ENCODE peak calls at places on chromosomes 4 and X, in five cellular contexts. V is effector memory CD4-positive, alpha-beta T cell; K is MG63; A is psoas muscle; B is tibial artery. E is an unnamed sample.

GRCh38 chrX:36434521-36434920 is 515.0 kb downstream of the CFAP47 start:
- DNase-seq in K (no peak), A (no peak), V (no peak), B (no peak), E (no peak)

GRCh38 chr4:76947369-76947768 is 2.2 kb upstream of the SEPTIN11 start:
- DNase-seq in A (no peak), V (no peak), B (no peak), K (no peak), E (no peak)

GRCh38 chrX:48903290-48903689 is 5.6 kb downstream of the PQBP1 start:
- DNase-seq in A (no peak), B (no peak), K (no peak), V (no peak), E (no peak)

GRCh38 chrX:42028113-42028512 is 104.8 kb upstream of the CASK start:
- DNase-seq in A (no peak), V (no peak), K (no peak), B (no peak), E (no peak)

GRCh38 chr4:36041340-36041739 is 203.0 kb downstream of the ARAP2 start:
- DNase-seq in K (no peak), A (no peak), V (no peak), B (no peak), E (no peak)

GRCh38 chr4:1009647-1010521 is 1.5 kb upstream of the FGFRL1 start:
- DNase-seq in V (peak), B (peak), K (peak), A (peak), E (peak)

GRCh38 chr4:104351696-104352095 is 143.0 kb downstream of the CXXC4 start:
- DNase-seq in K (no peak), A (no peak), V (no peak), B (no peak), E (no peak)

GRCh38 chr4:28248269-28248668 is 1387.6 kb downstream of the STIM2 start:
- DNase-seq in B (no peak), A (no peak), K (no peak), V (no peak), E (no peak)

GRCh38 chrX:18964880-18965279 is 19.0 kb downstream of the PHKA2 start:
- DNase-seq in B (no peak), K (no peak), V (no peak), A (no peak), E (no peak)

GRCh38 chrX:17027931-17028330 is 81.5 kb downstream of the REPS2 start:
- DNase-seq in K (no peak), V (no peak), A (no peak), B (no peak), E (no peak)

GRCh38 chr4:70713453-70714026 is 8.2 kb upstream of the RUFY3 start:
- DNase-seq in A (no peak), B (no peak), K (no peak), V (no peak), E (no peak)

GRCh38 chr4:70712604-70713452 is 8.9 kb upstream of the RUFY3 start:
- DNase-seq in K (no peak), V (no peak), A (no peak), B (no peak), E (no peak)

GRCh38 chr4:70714488-70714887 is 7.3 kb upstream of the RUFY3 start:
- DNase-seq in B (no peak), V (no peak), A (no peak), K (no peak), E (no peak)

GRCh38 chr4:70715097-70715496 is 6.7 kb upstream of the RUFY3 start:
- DNase-seq in B (no peak), K (peak), V (no peak), A (no peak), E (no peak)

GRCh38 chr4:70714061-70714468 is 7.7 kb upstream of the RUFY3 start:
- DNase-seq in V (no peak), B (no peak), A (no peak), K (no peak), E (no peak)
- H3K4me3 ChIP-seq in V (no peak), B (no peak), A (peak), K (no peak), E (no peak)

DNA sequence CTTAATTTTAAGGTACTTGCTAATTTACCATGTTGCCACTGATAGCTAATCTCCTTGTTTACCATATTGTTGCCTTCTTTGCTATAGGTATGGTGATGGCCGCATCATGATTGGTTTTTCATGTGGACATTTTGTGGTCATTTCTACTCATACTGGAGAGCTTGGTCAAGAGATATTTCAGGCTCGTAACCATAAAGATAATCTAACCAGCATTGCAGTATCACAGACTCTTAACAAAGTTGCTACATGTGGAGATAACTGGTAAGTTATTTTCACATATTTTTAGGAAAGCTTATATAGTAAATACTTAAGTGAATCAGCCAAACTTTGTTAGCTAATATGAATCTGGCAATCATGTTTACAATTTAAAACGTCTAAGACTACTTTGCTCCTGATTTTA is 23.1 kb downstream of the WDR19 start:
- DNase-seq in B (no peak), V (no peak), K (no peak), A (no peak), E (no peak)
- H3K4me3 ChIP-seq in B (no peak), V (no peak), K (no peak), A (no peak), E (no peak)

GRCh38 chrX:115266300-115266699 is 23.2 kb upstream of the LUZP4 start:
- DNase-seq in V (no peak), K (no peak), A (no peak), B (no peak), E (no peak)

GRCh38 chrX:115261148-115261547 is 27.3 kb upstream of the LRCH2 start:
- DNase-seq in B (no peak), V (no peak), A (no peak), K (no peak), E (no peak)

GRCh38 chrX:115268421-115268820 is 21.1 kb upstream of the LUZP4 start:
- DNase-seq in V (no peak), B (no peak), K (no peak), A (no peak), E (no peak)

GRCh38 chrX:115260330-115260729 is 26.4 kb upstream of the LRCH2 start:
- DNase-seq in V (no peak), K (no peak), A (no peak), B (no peak), E (no peak)

DNA sequence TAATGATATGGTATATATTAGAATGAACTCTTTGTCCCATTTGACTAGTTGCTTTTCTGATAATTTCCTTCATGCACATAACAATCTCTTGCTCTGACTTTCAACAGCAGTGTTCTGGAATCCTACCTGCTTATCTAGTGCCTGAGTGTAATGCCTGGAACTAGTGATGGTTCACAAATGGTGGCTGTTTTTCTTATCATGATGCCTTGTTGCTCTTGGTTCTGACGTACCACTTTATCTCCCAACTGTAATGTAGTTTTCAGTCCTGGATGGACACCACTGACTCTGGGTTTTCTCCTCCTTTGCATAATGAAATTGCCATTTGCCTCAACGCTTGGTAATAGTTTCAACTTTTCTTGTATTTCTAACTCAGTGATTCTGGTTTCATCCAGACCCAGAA is 25.5 kb upstream of the LUZP4 start:
- DNase-seq in V (no peak), K (no peak), A (no peak), B (no peak), E (no peak)
- H3K4me3 ChIP-seq in V (no peak), K (no peak), A (no peak), B (no peak), E (no peak)

DNA sequence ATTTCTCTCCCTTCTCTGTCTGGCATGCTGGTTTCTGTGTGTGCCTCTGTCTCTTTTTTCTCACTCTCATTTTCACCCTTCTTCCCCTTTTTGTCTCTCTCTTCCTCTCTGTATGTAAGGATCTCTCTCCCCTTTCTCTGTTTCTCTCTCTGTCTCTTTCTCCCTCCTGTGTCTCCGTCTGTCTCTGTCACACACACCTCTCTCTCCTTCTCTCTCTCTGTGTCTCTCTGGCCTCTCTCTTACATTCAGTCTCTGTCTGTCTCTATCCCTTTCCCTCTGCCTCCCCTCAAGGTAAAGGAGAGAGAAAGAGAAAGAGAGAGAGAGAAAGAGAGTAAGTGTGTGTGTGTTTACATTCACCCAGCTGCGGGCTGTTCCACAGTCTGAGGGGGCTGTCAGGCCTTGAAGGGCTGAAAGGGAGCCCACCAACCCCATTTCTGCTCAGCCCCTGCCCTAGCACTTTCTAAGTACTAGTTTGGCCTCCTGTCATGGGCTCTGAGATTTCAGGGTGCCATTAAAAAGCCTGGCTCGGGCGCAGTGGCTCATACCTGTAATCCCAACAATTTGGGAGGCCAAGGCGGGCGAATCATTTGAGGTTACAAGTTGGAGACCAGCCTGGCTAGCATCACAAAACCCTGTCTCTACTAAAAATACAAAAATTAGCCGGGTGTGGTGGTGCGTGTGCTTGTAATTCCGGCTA is 9.6 kb upstream of the TSPYL2 start:
- DNase-seq in K (no peak), V (no peak), B (no peak), A (no peak), E (no peak)
- H3K4me3 ChIP-seq in K (no peak), V (no peak), B (peak), A (peak), E (no peak)

GRCh38 chr4:3386486-3386885 is 55.3 kb upstream of the HGFAC start:
- DNase-seq in A (no peak), K (no peak), V (no peak), B (no peak), E (no peak)
- H3K4me3 ChIP-seq in A (no peak), K (no peak), V (no peak), B (no peak), E (no peak)

GRCh38 chr4:143399113-143399949 is 62.7 kb downstream of the GAB1 start:
- DNase-seq in B (no peak), A (no peak), V (no peak), K (no peak), E (no peak)
- H3K4me3 ChIP-seq in B (no peak), A (no peak), V (no peak), K (no peak), E (no peak)